ENCODE peak calls at places on chromosomes 7 and 10, in six cellular contexts. O, U, S, Z, J and M are unnamed samples.
A peak's percentile ranks its signal among the peaks of the same experiment; 100 is the strongest.

GRCh38 chr7:19146699-19147098 is 1.5 kb upstream of the FERD3L start:
- DNase-seq in S (no peak), O (no peak), J (peak; percentile 46), U (no peak), Z (no peak), M (no peak)

GRCh38 chr7:129108583-129108982 is 35.9 kb upstream of the TSPAN33 start:
- DNase-seq in J (peak; percentile 67), O (no peak), U (no peak), Z (no peak), S (no peak), M (no peak)

GRCh38 chr10:75400769-75401568 is 595 bp downstream of the ZNF503 start:
- DNase-seq in Z (peak; percentile 87), U (peak; percentile 63), S (no peak), O (peak; percentile 58), J (peak; percentile 56), M (no peak)

GRCh38 chr7:85469446-85469970 is 282.7 kb upstream of the SEMA3D start:
- DNase-seq in S (no peak), O (no peak), Z (no peak), U (no peak), J (peak; percentile 20), M (no peak)

GRCh38 chr7:108415821-108416536 is 40.3 kb downstream of the NRCAM start:
- DNase-seq in S (peak; percentile 74), O (no peak), J (no peak), U (no peak), Z (no peak), M (peak; percentile 65)

GRCh38 chr7:142303650-142304049 is 45.8 kb upstream of the PRSS58 start:
- DNase-seq in U (no peak), J (no peak), S (peak; percentile 62), O (no peak), Z (no peak), M (no peak)

GRCh38 chr10:88920198-88920597 is 32.4 kb downstream of the ACTA2 start:
- DNase-seq in O (no peak), U (no peak), S (no peak), J (peak; percentile 31), Z (no peak), M (no peak)

GRCh38 chr7:99098824-99099498 is 44.9 kb downstream of the SMURF1 start:
- DNase-seq in U (no peak), S (no peak), Z (no peak), J (no peak), O (no peak), M (peak; percentile 37)

GRCh38 chr7:21338728-21339164 is 89.1 kb upstream of the SP4 start:
- DNase-seq in O (no peak), U (no peak), J (no peak), S (no peak), Z (no peak), M (no peak)

GRCh38 chr7:46558482-46559193 is 637.6 kb upstream of the IGFBP3 start:
- DNase-seq in J (peak; percentile 45), Z (no peak), U (no peak), O (no peak), S (no peak), M (no peak)

GRCh38 chr10:7610017-7610416 is 56.7 kb downstream of the ITIH5 start:
- DNase-seq in Z (no peak), U (no peak), J (no peak), O (no peak), S (no peak), M (no peak)

GRCh38 chr10:9018161-9018843 is 963.8 kb downstream of the GATA3 start:
- DNase-seq in J (no peak), S (no peak), U (no peak), Z (no peak), O (no peak), M (no peak)

GRCh38 chr10:69317175-69318086 is 39.1 kb downstream of the HK1 start:
- DNase-seq in J (no peak), Z (no peak), O (no peak), S (no peak), U (no peak), M (no peak)